ENCODE peak calls at places on chromosomes 11 and 22, in seven cellular contexts. V, A, K, S, U, W and X are unnamed samples.
A peak's percentile ranks its signal among the peaks of the same experiment; 100 is the strongest.

GRCh38 chr11:64430570-64430969 is 71.6 kb downstream of the RPS6KA4 start:
- DNase-seq in V (no peak), A (no peak), K (no peak), S (no peak), U (no peak), W (no peak), X (no peak)

GRCh38 chr22:30668306-30668655 is 606 bp upstream of the DUSP18 start:
- DNase-seq in V (no peak), A (no peak), K (no peak), S (no peak), U (no peak), W (no peak), X (no peak)

GRCh38 chr22:49032821-49033220 is 794.9 kb downstream of the BRD1 start:
- DNase-seq in V (no peak), A (no peak), K (no peak), S (no peak), U (no peak), W (no peak), X (no peak)

GRCh38 chr11:27605422-27605821 is 94.8 kb downstream of the BDNF start:
- DNase-seq in V (no peak), A (no peak), K (no peak), S (no peak), U (no peak), W (no peak), X (no peak)

GRCh38 chr11:69828971-69829344 is 9.7 kb upstream of the FGF3 start:
- DNase-seq in V (no peak), A (no peak), K (no peak), S (no peak), U (no peak), W (no peak), X (no peak)

GRCh38 chr22:49396817-49397216 is 430.9 kb downstream of the BRD1 start:
- DNase-seq in V (no peak), A (no peak), K (no peak), S (no peak), U (no peak), W (no peak), X (no peak)

GRCh38 chr11:87739766-87740165 is 435.5 kb downstream of the RAB38 start:
- DNase-seq in V (no peak), A (no peak), K (no peak), S (no peak), U (no peak), W (peak; percentile 53), X (no peak)

GRCh38 chr11:73257342-73258103 is 14.6 kb upstream of the P2RY6 start:
- DNase-seq in V (no peak), A (no peak), K (no peak), S (no peak), U (no peak), W (peak; percentile 97), X (no peak)

GRCh38 chr22:33568934-33569496 is 351.3 kb downstream of the LARGE1 start:
- DNase-seq in V (no peak), A (no peak), K (no peak), S (no peak), U (peak; percentile 19), W (no peak), X (no peak)